ENCODE peak calls at places on chromosome 11, in four cellular contexts. M is astrocyte of the spinal cord, D is H9, K is astrocyte. O is an unnamed sample.

GRCh38 chr11:94597896-94598295 is 30.7 kb downstream of the PIWIL4 start:
- DNase-seq in M (peak; percentile 32), D (no peak), K (no peak), O (no peak)

GRCh38 chr11:12275818-12276217 is 101.6 kb upstream of the PARVA start:
- DNase-seq in M (no peak), D (peak; percentile 18), K (no peak), O (no peak)

GRCh38 chr11:60378359-60378758 is at the start of gene MS4A7:
- DNase-seq in M (no peak), D (no peak), K (no peak), O (no peak)

GRCh38 chr11:112776834-112777793 is 184.1 kb upstream of the NCAM1 start:
- DNase-seq in M (no peak), D (no peak), K (no peak), O (no peak)

GRCh38 chr11:66261578-66261977 is 6.9 kb upstream of the RAB1B start:
- DNase-seq in M (no peak), D (no peak), K (no peak), O (no peak)

GRCh38 chr11:1929621-1930447 is 10.3 kb downstream of the TNNT3 start:
- DNase-seq in M (no peak), D (no peak), K (no peak), O (no peak)

GRCh38 chr11:36266767-36267166 is 22.5 kb downstream of the COMMD9 start:
- DNase-seq in M (no peak), D (no peak), K (no peak), O (no peak)

GRCh38 chr11:16403851-16404250 is 47.5 kb upstream of the SOX6 start:
- DNase-seq in M (no peak), D (no peak), K (no peak), O (no peak)

GRCh38 chr11:118152552-118153471 is at the start of gene SCN4B:
- DNase-seq in M (peak; percentile 18), D (peak; percentile 81), K (peak; percentile 47), O (no peak)

GRCh38 chr11:114179234-114179941 is 116.8 kb upstream of the NNMT start:
- DNase-seq in M (peak; percentile 95), D (no peak), K (no peak), O (no peak)

GRCh38 chr11:128294001-128294684 is 293.2 kb downstream of the ETS1 start:
- DNase-seq in M (no peak), D (no peak), K (no peak), O (no peak)

GRCh38 chr11:60756307-60757032 is at the start of gene MS4A15:
- DNase-seq in M (peak; percentile 1), D (peak; percentile 56), K (no peak), O (no peak)

GRCh38 chr11:56887940-56888339 is 100.8 kb upstream of the OR5AK2 start:
- DNase-seq in M (no peak), D (no peak), K (no peak), O (no peak)

GRCh38 chr11:91435694-91436375 is 788.8 kb upstream of the FAT3 start:
- DNase-seq in M (no peak), D (no peak), K (no peak), O (no peak)

GRCh38 chr11:12922418-12922817 is 86.7 kb upstream of the RASSF10 start:
- DNase-seq in M (peak; percentile 45), D (no peak), K (peak; percentile 67), O (no peak)

GRCh38 chr11:67542971-67543370 is 19.7 kb upstream of the CABP2 start:
- DNase-seq in M (no peak), D (peak; percentile 49), K (no peak), O (no peak)

GRCh38 chr11:67544591-67545242 is 21.5 kb upstream of the CABP2 start:
- DNase-seq in M (peak; percentile 20), D (no peak), K (no peak), O (no peak)

GRCh38 chr11:67546852-67547251 is 23.6 kb upstream of the CABP2 start:
- DNase-seq in M (no peak), D (no peak), K (no peak), O (no peak)

GRCh38 chr11:67543585-67543984 is 20.3 kb upstream of the CABP2 start:
- DNase-seq in M (no peak), D (no peak), K (no peak), O (no peak)

GRCh38 chr11:67545280-67545679 is 22.0 kb upstream of the CABP2 start:
- DNase-seq in M (no peak), D (peak; percentile 79), K (no peak), O (no peak)
- TF ChIP-seq CTCF in M (no peak), D (peak; percentile 38), K (no peak), O (peak; percentile 10)

GRCh38 chr11:104260456-104260855 is 96.5 kb upstream of the PDGFD start:
- DNase-seq in M (no peak), D (no peak), K (no peak), O (no peak)

GRCh38 chr11:104259121-104259610 is 95.2 kb upstream of the PDGFD start:
- DNase-seq in M (no peak), D (no peak), K (no peak), O (no peak)

GRCh38 chr11:104254347-104254746 is 90.4 kb upstream of the PDGFD start:
- DNase-seq in M (peak; percentile 14), D (peak; percentile 85), K (peak; percentile 26), O (no peak)

DNA sequence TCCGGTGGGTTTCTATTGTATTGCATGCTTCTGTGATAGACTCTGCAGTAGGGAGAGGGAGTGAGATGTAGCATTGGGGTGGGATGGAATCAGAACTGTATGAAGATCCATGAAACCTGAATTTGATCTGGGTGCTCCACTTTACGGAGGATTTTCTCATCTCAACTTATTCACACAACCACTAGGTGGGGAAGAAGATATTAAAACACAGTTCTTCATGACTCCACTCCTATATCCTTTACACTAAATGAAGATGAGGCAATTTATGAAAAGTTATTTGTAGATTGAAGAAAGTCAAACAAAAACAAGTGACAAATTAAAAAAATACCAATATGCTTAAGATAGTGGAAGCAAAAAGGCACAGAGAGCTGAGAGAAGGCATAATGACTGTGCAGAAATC is 92.6 kb upstream of the PDGFD start:
- DNase-seq in M (peak; percentile 3), D (no peak), K (no peak), O (no peak)
- TF ChIP-seq CTCF in M (no peak), D (peak; percentile 50), K (peak; percentile 18), O (peak; percentile 28)

DNA sequence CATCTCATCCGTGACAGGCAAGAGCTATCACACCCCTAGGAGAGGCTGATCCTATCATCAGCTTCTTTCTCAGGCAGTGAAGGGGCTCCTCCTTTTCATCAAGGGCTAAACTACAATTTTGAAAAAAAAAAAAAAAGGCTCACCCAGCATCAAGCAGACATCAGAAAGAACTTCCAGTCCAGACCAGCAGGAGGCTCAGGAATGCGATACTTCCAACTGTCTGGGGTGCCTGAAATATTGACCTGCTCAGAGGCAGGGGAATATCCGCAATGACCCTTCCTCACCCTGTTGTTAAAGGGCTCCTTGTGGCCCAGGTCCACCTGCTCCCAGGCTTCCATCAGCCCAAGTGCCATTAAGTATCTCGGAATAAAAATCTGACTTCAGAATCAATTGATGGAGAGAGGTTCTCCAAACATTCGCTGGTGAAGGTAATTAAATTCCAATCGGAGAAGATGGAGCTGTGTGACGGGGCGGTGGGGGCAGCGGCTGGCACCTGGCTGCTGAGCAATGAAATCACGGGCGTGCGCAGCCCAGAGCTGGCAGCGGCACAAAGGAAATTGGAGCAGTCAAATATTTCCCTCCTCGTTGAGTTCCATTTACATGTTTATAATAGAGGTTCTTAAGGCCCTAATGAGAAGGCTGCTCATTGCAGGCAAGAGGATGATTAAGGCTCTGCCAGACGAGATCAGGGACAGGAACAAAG is 68.9 kb upstream of the THY1 start:
- DNase-seq in M (no peak), D (no peak), K (no peak), O (peak; percentile 26)
- TF ChIP-seq CTCF in M (peak; percentile 50), D (peak; percentile 58), K (peak; percentile 32), O (peak; percentile 76)

DNA sequence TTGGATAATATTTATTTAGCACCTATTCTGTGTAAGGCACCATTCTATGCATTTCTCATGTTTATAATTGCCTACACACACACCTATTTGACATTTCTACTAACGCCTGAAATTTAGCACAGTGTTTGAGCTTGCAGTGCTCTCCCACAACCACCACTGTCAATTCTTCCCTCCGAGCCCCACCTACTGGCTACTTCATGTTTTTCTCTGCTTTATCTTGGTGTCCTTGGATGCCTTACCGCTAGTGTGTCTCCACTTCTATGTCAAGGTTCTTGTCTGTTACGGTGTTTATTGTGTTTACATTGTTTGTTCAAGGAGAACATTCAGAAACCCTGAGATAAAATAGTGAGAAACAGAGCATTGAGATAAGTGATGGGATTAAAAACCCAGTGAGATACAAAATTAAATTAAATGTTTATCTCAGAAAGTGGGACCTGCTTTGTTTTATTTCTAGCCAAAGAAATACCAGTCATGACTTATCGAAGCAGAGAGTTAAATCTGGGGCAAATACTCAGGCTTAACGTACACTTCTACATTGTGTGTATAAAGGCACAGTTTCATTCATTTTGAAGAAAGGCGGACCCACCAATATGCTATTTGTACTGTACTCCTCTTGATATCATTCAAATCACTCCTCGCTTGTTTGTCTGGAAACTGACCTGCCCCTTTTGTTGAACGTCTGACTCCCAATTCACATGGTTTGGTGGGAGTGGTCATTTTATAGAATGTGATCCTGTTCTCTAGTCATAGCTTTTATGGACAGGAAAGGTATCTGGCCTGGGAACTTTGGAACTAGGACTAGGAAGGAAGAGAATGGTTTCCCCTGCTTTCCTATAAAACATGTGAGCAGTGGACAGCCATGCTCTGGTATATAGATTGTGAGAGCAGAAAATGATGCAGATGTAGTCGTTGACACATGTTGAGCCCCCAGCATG is 39.2 kb upstream of the SLC36A4 start:
- DNase-seq in M (peak; percentile 43), D (peak; percentile 52), K (peak; percentile 10), O (peak; percentile 54)
- TF ChIP-seq CTCF in M (peak; percentile 70), D (peak; percentile 71), K (peak; percentile 62), O (peak; percentile 75)

DNA sequence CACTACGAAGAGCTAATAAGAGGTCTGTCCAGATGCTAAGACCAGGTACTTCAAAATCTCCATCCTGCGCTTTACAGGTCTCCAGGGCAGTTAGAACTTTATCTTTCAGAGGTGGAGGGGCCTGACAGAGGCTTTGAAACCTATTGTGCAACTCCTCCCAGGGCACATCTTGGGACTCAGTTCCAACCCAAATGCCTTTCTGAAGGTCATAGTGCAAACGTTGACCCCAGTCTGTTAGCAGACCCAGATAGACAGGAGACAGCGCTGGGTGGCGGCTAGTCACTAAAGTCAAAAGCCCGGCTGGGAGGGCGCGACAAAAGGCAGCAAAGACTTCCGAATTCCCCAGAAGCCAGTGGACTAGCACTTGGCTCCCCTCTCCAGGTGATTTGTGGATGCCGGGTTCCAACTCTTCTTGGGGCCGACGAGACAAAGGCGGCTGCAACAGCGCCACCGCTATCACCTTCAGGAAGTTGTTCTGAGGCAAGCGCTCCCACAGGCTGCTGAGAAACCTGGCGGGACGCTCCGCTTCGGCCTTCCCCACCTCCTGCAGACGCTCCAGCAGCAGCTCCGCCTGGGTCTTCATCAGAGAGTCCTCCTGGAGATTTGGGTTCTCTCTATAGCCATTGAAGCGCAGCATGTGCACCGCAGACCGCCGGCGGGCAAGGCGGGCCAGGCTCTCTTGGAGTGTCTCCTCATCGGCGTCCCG is 728 bp downstream of the FANCF start:
- DNase-seq in M (peak; percentile 66), D (peak; percentile 85), K (peak; percentile 55), O (peak; percentile 38)
- TF ChIP-seq CTCF in M (peak; percentile 66), D (peak; percentile 64), K (peak; percentile 48), O (peak; percentile 74)

GRCh38 chr11:61910473-61911123 is 6.8 kb downstream of the RAB3IL1 start:
- DNase-seq in M (no peak), D (no peak), K (no peak), O (no peak)
- TF ChIP-seq CTCF in M (no peak), D (no peak), K (no peak), O (no peak)

GRCh38 chr11:17658211-17658610 is 61.2 kb upstream of the MYOD1 start:
- DNase-seq in M (no peak), D (no peak), K (no peak), O (no peak)
- TF ChIP-seq CTCF in M (no peak), D (no peak), K (no peak), O (no peak)

O was measured in HFFc6.